ENCODE peak calls at places on chromosomes 6 and 20, in ten cellular contexts. One of them, this sample, is unnamed.

GRCh38 chr20:45933231-45934045 is 1.0 kb upstream of the PCIF1 start:
- DNase-seq in epithelial cell of esophagus: peak
- DNase-seq in activated CD4-positive, alpha-beta T cell treated with anti-CD3 and anti-CD28 coated beads for 4 hours: peak
- DNase-seq in GM10248: peak
- DNase-seq in nephron progenitor cell: peak
- DNase-seq in AG04449: no peak
- DNase-seq in MV-4-11: peak
- DNase-seq in Caco-2: peak
- DNase-seq in fibroblast of lung: peak
- DNase-seq in astrocyte: peak
- DNase-seq in this sample: no peak

GRCh38 chr6:118722820-118723526 is 71.6 kb upstream of the CEP85L start:
- DNase-seq in epithelial cell of esophagus: peak
- DNase-seq in activated CD4-positive, alpha-beta T cell treated with anti-CD3 and anti-CD28 coated beads for 4 hours: no peak
- DNase-seq in GM10248: no peak
- DNase-seq in nephron progenitor cell: no peak
- DNase-seq in AG04449: no peak
- DNase-seq in MV-4-11: no peak
- DNase-seq in Caco-2: no peak
- DNase-seq in fibroblast of lung: no peak
- DNase-seq in astrocyte: no peak
- DNase-seq in this sample: no peak

GRCh38 chr20:13873814-13874213 is 89.0 kb downstream of the NDUFAF5 start:
- DNase-seq in epithelial cell of esophagus: no peak
- DNase-seq in activated CD4-positive, alpha-beta T cell treated with anti-CD3 and anti-CD28 coated beads for 4 hours: no peak
- DNase-seq in GM10248: no peak
- DNase-seq in nephron progenitor cell: no peak
- DNase-seq in AG04449: no peak
- DNase-seq in MV-4-11: no peak
- DNase-seq in Caco-2: no peak
- DNase-seq in fibroblast of lung: no peak
- DNase-seq in astrocyte: no peak
- DNase-seq in this sample: no peak

GRCh38 chr6:56555438-56555872 is 87.2 kb downstream of the DST start:
- DNase-seq in epithelial cell of esophagus: no peak
- DNase-seq in activated CD4-positive, alpha-beta T cell treated with anti-CD3 and anti-CD28 coated beads for 4 hours: no peak
- DNase-seq in GM10248: no peak
- DNase-seq in nephron progenitor cell: no peak
- DNase-seq in AG04449: no peak
- DNase-seq in MV-4-11: no peak
- DNase-seq in Caco-2: no peak
- DNase-seq in fibroblast of lung: peak
- DNase-seq in astrocyte: peak
- DNase-seq in this sample: peak

GRCh38 chr20:46630336-46630735 is 20.9 kb downstream of the SLC13A3 start:
- DNase-seq in epithelial cell of esophagus: no peak
- DNase-seq in activated CD4-positive, alpha-beta T cell treated with anti-CD3 and anti-CD28 coated beads for 4 hours: no peak
- DNase-seq in GM10248: no peak
- DNase-seq in nephron progenitor cell: no peak
- DNase-seq in AG04449: no peak
- DNase-seq in MV-4-11: peak
- DNase-seq in Caco-2: no peak
- DNase-seq in fibroblast of lung: no peak
- DNase-seq in astrocyte: no peak
- DNase-seq in this sample: no peak

GRCh38 chr6:87066449-87067288 is 28.2 kb downstream of the CGA start:
- DNase-seq in epithelial cell of esophagus: peak
- DNase-seq in activated CD4-positive, alpha-beta T cell treated with anti-CD3 and anti-CD28 coated beads for 4 hours: peak
- DNase-seq in GM10248: peak
- DNase-seq in nephron progenitor cell: peak
- DNase-seq in AG04449: peak
- DNase-seq in MV-4-11: peak
- DNase-seq in Caco-2: peak
- DNase-seq in fibroblast of lung: peak
- DNase-seq in astrocyte: peak
- DNase-seq in this sample: peak

GRCh38 chr6:39420300-39421265 is 98.1 kb upstream of the KCNK16 start:
- DNase-seq in epithelial cell of esophagus: no peak
- DNase-seq in activated CD4-positive, alpha-beta T cell treated with anti-CD3 and anti-CD28 coated beads for 4 hours: no peak
- DNase-seq in GM10248: no peak
- DNase-seq in nephron progenitor cell: no peak
- DNase-seq in AG04449: no peak
- DNase-seq in MV-4-11: no peak
- DNase-seq in Caco-2: no peak
- DNase-seq in fibroblast of lung: peak
- DNase-seq in astrocyte: peak
- DNase-seq in this sample: no peak

GRCh38 chr6:147022041-147022440 is 182.2 kb upstream of the STXBP5 start:
- DNase-seq in epithelial cell of esophagus: peak
- DNase-seq in activated CD4-positive, alpha-beta T cell treated with anti-CD3 and anti-CD28 coated beads for 4 hours: no peak
- DNase-seq in GM10248: no peak
- DNase-seq in nephron progenitor cell: no peak
- DNase-seq in AG04449: no peak
- DNase-seq in MV-4-11: no peak
- DNase-seq in Caco-2: no peak
- DNase-seq in fibroblast of lung: no peak
- DNase-seq in astrocyte: peak
- DNase-seq in this sample: no peak

GRCh38 chr20:58131581-58132142 is 96.8 kb downstream of the ANKRD60 start:
- DNase-seq in epithelial cell of esophagus: peak
- DNase-seq in activated CD4-positive, alpha-beta T cell treated with anti-CD3 and anti-CD28 coated beads for 4 hours: no peak
- DNase-seq in GM10248: no peak
- DNase-seq in nephron progenitor cell: no peak
- DNase-seq in AG04449: no peak
- DNase-seq in MV-4-11: no peak
- DNase-seq in Caco-2: no peak
- DNase-seq in fibroblast of lung: peak
- DNase-seq in astrocyte: peak
- DNase-seq in this sample: peak

This sample was measured in skeletal muscle cell.